ENCODE peak calls at places on chromosomes 4 and X, in eight cellular contexts. C, O, V, G, K, T, S and Z are unnamed samples.

GRCh38 chr4:53131562-53131925 is 234.3 kb downstream of the SCFD2 start:
- DNase-seq in G (no peak), K (no peak), C (no peak), S (no peak), T (no peak), V (no peak), O (no peak), Z (no peak)

GRCh38 chrX:118271770-118272169 is 74.1 kb upstream of the WDR44 start:
- DNase-seq in V (peak), K (no peak), C (no peak), O (no peak), T (no peak), S (no peak), G (no peak), Z (no peak)

GRCh38 chrX:128517691-128518090 is 465.5 kb upstream of the ACTRT1 start:
- DNase-seq in C (no peak), T (no peak), V (no peak), S (no peak), K (no peak), G (no peak), O (no peak), Z (no peak)

GRCh38 chr4:155353923-155354540 is 22.7 kb downstream of the MAP9 start:
- DNase-seq in T (peak), O (peak), S (no peak), V (peak), C (peak), K (no peak), G (peak), Z (peak)

GRCh38 chrX:49165901-49166881 is 3.6 kb downstream of the MAGIX start:
- DNase-seq in K (peak), G (no peak), S (peak), T (peak), V (peak), O (peak), C (no peak), Z (peak)

GRCh38 chrX:107894038-107894437 is 68.4 kb downstream of the MID2 start:
- DNase-seq in O (peak), T (peak), C (peak), S (peak), G (peak), K (no peak), V (peak), Z (peak)

GRCh38 chr4:182492456-182492855 is 249.3 kb downstream of the TENM3 start:
- DNase-seq in T (no peak), K (no peak), G (no peak), V (peak), O (no peak), C (no peak), S (no peak), Z (no peak)

GRCh38 chrX:40496728-40497127 is 84.0 kb upstream of the ATP6AP2 start:
- DNase-seq in C (peak), G (no peak), S (no peak), O (no peak), T (no peak), K (no peak), V (no peak), Z (no peak)

GRCh38 chrX:71225661-71226060 is 2.6 kb downstream of the GJB1 start:
- DNase-seq in K (no peak), S (no peak), G (no peak), O (no peak), C (no peak), T (no peak), V (no peak), Z (peak)

GRCh38 chr4:15695240-15695699 is 7.6 kb upstream of the BST1 start:
- DNase-seq in V (peak), C (no peak), T (no peak), S (no peak), K (no peak), G (peak), O (peak), Z (peak)
- TF ChIP-seq MAX in V (no peak), C (no peak), T (no peak), S (no peak), K (no peak), G (peak), O (no peak), Z (no peak)

DNA sequence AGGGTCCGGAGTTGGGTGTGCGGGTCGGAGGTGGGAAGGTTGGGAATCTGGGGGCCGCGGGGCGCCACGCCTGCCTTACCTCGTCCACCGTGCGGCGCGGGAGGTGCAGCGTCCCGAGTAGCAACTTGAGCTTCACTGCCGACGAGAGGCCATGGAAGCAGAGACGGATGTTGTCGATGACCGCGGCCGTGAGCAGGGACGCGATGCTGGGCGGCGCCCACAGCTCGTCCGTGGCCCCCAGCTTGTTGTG is 178 bp downstream of the NELFA start:
- DNase-seq in S (no peak), C (no peak), K (no peak), O (no peak), T (no peak), G (no peak), V (no peak), Z (no peak)
- TF ChIP-seq POLR2A in S (no peak), C (no peak), K (no peak), O (no peak), T (peak), G (peak), V (no peak), Z (no peak)

GRCh38 chr4:7157666-7158065 is 34.7 kb upstream of the SORCS2 start:
- DNase-seq in O (no peak), V (no peak), G (no peak), K (no peak), S (no peak), T (no peak), C (no peak), Z (no peak)

GRCh38 chr4:7159923-7160322 is 32.4 kb upstream of the SORCS2 start:
- DNase-seq in K (no peak), C (peak), G (no peak), S (no peak), T (no peak), O (no peak), V (no peak), Z (no peak)

GRCh38 chr4:7158081-7158750 is 34.1 kb upstream of the SORCS2 start:
- DNase-seq in K (no peak), V (no peak), G (no peak), S (no peak), C (no peak), T (no peak), O (no peak), Z (no peak)

GRCh38 chr4:7160439-7160838 is 31.9 kb upstream of the SORCS2 start:
- DNase-seq in C (no peak), K (no peak), G (no peak), S (no peak), O (no peak), T (no peak), V (no peak), Z (no peak)

GRCh38 chr4:7158991-7159390 is 33.3 kb upstream of the SORCS2 start:
- DNase-seq in G (no peak), V (no peak), C (no peak), S (no peak), K (no peak), O (no peak), T (no peak), Z (no peak)
- TF ChIP-seq MAX in G (no peak), V (no peak), C (no peak), S (no peak), K (no peak), O (no peak), T (no peak), Z (no peak)

GRCh38 chr4:173415885-173416658 is 17.2 kb upstream of the SCRG1 start:
- DNase-seq in O (no peak), V (no peak), G (no peak), S (no peak), C (no peak), K (no peak), T (no peak), Z (peak)
- TF ChIP-seq POLR2A in O (no peak), V (no peak), G (no peak), S (no peak), C (no peak), K (no peak), T (no peak), Z (no peak)

DNA sequence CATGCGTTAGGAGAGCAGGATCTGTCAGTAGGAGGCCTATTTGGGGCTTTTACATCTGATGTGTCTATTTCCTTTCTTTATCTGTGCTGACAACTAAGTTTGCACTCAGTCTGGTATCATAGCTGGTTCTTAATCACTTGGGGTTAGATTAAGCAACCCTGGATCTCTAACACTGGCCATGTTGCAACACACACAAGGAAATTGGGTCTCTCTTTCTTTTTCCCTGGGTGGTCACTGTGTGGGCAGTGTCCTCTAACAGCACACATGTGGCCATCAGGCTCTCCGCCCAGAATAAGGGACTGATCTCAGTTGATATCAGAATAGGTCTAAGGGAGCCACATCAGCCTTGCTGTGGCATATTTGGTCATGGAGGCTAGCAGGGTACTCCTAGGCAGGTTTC is 38.8 kb downstream of the IGFBP7 start:
- DNase-seq in S (no peak), V (no peak), K (no peak), T (no peak), G (no peak), C (no peak), O (no peak), Z (peak)
- TF ChIP-seq MAX in S (no peak), V (no peak), K (no peak), T (no peak), G (no peak), C (no peak), O (no peak), Z (no peak)